ENCODE peak calls at places on chromosome 7, in four cellular contexts. X is HepG2, M is K562, G is A549. A is an unnamed sample.

GRCh38 chr7:74032191-74032490 is 4.2 kb downstream of the ELN start:
- DNase-seq in X (no peak), M (no peak), G (no peak), A (no peak)

GRCh38 chr7:49823566-49823965 is 50.1 kb downstream of the VWC2 start:
- DNase-seq in X (no peak), M (no peak), G (no peak), A (no peak)

GRCh38 chr7:42831051-42831952 is 80.6 kb downstream of the C7orf25 start:
- DNase-seq in X (peak), M (no peak), G (peak), A (no peak)

GRCh38 chr7:73738220-73738611 is 386 bp downstream of the ABHD11 start:
- DNase-seq in X (no peak), M (peak), G (peak), A (no peak)

GRCh38 chr7:25894002-25894901 is 257.7 kb upstream of the NFE2L3 start:
- DNase-seq in X (peak), M (no peak), G (peak), A (peak)

GRCh38 chr7:151003572-151003971 is 12.8 kb downstream of the NOS3 start:
- DNase-seq in X (no peak), M (peak), G (peak), A (no peak)

GRCh38 chr7:17486835-17487234 is 188.4 kb downstream of the AHR start:
- DNase-seq in X (peak), M (no peak), G (no peak), A (no peak)

GRCh38 chr7:1532456-1533254 is 2.2 kb downstream of the MAFK start:
- DNase-seq in X (peak), M (no peak), G (peak), A (no peak)

GRCh38 chr7:8185907-8186306 is 76.1 kb downstream of the ICA1 start:
- DNase-seq in X (no peak), M (no peak), G (no peak), A (no peak)

GRCh38 chr7:23117841-23118240 is 12.3 kb downstream of the KLHL7 start:
- DNase-seq in X (no peak), M (no peak), G (no peak), A (no peak)

GRCh38 chr7:119452401-119452800 is 820.6 kb upstream of the KCND2 start:
- DNase-seq in X (no peak), M (no peak), G (no peak), A (no peak)

GRCh38 chr7:129553861-129554530 is 51.7 kb downstream of the SMKR1 start:
- DNase-seq in X (no peak), M (no peak), G (no peak), A (no peak)
- TF ChIP-seq RFX5 in X (no peak), M (no peak), G (no peak), A (no peak)

DNA sequence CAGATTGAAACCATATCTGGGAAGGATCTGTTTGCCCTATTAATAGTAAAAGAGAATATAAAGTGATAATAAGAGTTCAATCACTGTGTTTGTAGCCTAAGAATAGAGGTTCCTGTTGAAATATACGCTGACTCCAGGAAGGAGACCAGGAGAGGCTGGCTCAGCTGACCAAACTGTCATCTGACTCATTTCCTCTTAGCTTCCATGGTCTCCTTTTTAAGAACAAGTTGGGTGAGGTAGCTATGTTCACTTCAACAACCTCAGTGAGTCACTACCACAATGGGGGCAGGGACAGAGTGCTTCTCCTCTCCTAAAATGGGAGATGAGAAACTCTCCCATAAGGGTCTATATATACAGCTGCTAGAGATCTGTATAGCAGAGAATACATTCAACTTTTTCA is 543.3 kb downstream of the CALN1 start:
- DNase-seq in X (no peak), M (no peak), G (peak), A (no peak)
- TF ChIP-seq MAX in X (no peak), M (no peak), G (no peak), A (no peak)

DNA sequence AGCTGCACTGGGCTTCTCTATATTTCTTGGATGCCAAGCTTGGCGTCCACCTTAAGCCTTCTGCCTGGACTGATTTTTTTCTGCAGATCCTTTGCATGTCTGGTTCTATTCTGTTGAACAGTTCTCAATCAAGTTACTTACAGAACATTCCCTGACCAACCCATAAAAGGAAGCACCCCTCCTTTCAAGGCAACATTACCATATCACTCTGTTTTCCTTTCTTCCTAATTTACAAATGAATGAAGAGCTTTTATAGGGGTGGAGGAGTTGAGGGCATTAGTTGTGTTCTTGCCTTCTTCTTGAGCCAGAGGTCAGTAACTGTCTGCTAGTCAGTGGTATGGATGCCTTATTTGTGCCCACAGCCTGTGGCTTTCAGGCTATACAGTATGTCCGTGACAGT is 361.0 kb downstream of the PHTF2 start:
- DNase-seq in X (no peak), M (no peak), G (no peak), A (no peak)
- TF ChIP-seq BHLHE40 in X (no peak), M (no peak), G (no peak), A (no peak)

GRCh38 chr7:142338633-142339501 is 81.0 kb upstream of the PRSS58 start:
- DNase-seq in X (no peak), M (no peak), G (peak), A (no peak)
- TF ChIP-seq RFX5 in X (no peak), M (no peak), G (no peak), A (no peak)

DNA sequence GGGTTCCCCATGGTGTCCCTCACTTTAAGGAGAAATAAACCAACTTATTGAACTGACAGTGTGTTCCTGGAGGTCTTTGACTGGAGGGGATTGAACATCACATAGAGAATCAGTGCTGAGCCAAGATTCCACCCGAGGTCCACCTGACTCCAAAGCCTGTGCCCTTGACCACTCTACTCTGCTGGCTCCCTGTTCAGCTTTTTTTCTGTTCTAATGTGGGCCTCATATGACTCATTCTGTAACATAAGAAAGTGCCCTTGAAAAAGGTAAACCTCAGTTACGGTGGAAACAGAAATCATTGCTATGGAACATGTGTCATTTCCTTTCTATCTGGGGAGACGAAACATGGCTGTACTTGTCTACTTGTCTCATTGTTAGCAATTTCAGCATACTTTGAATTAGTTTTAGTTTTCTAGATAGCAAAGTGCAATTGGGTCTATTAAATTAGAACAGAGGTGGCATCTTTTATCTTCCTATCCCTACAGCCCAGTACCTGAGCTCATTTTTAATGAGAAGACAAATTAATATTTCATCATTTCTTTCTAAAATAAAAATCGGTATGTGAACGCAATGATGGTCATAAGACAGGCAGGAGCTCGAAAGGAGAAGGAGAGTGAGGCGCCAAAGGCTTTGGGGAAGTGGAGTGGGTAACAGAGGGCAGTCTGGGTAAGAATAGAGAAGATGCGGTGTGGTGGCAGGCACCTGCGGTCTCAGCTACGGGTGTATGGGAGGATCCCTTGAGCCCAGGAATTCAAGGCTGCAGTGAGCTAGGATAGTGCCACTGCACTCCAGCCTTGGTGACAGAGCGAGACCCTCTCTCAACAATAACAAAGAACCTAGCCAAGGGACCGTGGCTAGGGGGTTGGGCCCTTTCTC is 1.5 kb downstream of the GSDME start:
- DNase-seq in X (peak), M (no peak), G (no peak), A (peak)
- TF ChIP-seq MAX in X (no peak), M (no peak), G (no peak), A (no peak)

DNA sequence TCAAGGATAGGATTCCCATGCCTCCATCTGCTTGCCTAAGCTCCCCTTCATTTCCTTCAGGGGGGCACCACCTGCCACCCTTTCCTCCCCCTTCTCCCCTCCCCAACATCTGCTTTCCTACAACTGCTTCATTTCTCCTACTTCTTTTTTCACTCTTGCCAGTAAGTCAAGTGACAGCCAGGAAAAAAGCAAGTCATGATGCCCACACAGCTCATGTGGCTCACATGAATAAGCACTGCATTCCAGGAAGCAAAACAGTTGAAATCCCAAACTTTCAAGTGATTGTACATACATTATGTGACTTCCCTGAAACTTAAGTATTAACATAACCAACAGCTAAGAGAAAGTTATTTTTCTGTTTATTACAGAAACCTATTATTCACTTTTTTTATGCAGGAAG is 78.6 kb downstream of the TNS3 start:
- DNase-seq in X (no peak), M (no peak), G (no peak), A (no peak)
- TF ChIP-seq BHLHE40 in X (no peak), M (no peak), G (no peak), A (no peak)

GRCh38 chr7:69309601-69310000 is 288.7 kb upstream of the AUTS2 start:
- DNase-seq in X (no peak), M (no peak), G (peak), A (no peak)

GRCh38 chr7:69311489-69311888 is 286.8 kb upstream of the AUTS2 start:
- DNase-seq in X (no peak), M (no peak), G (no peak), A (no peak)
- TF ChIP-seq RFX5 in X (no peak), M (no peak), G (no peak), A (no peak)

GRCh38 chr7:108244110-108244509 is 113.9 kb upstream of the LAMB4 start:
- DNase-seq in X (no peak), M (no peak), G (peak), A (no peak)

GRCh38 chr7:108245523-108246226 is 115.5 kb upstream of the LAMB4 start:
- DNase-seq in X (no peak), M (no peak), G (no peak), A (no peak)

GRCh38 chr7:108248418-108248817 is 118.3 kb upstream of the LAMB4 start:
- DNase-seq in X (no peak), M (no peak), G (no peak), A (no peak)

GRCh38 chr7:108247646-108248045 is 117.5 kb upstream of the LAMB4 start:
- DNase-seq in X (no peak), M (no peak), G (no peak), A (no peak)

GRCh38 chr7:108246227-108246837 is 116.2 kb upstream of the LAMB4 start:
- DNase-seq in X (peak), M (peak), G (peak), A (peak)
- TF ChIP-seq MAX in X (peak), M (peak), G (peak), A (no peak)

A was measured in GM12878.